ENCODE peak calls at places on chromosome 6, in five cellular contexts. Y is activated CD4-positive, alpha-beta T cell treated with anti-CD3 and anti-CD28 coated beads for 48 hours; J is B cell; B is activated naive CD4-positive, alpha-beta T cell; Z is stimulated activated CD4-positive, alpha-beta T cell treated with anti-CD3 and anti-CD28 coated beads, Interleukin-12 subunit alpha, Interleukin-12 subunit beta, amount 100 ng/mL, for 48 hours. G is an unnamed sample.

GRCh38 chr6:42628604-42629003 is 64.8 kb downstream of the UBR2 start:
- DNase-seq in Y (no peak), J (no peak), B (no peak), Z (no peak), G (no peak)

GRCh38 chr6:2129076-2129695 is 116.2 kb downstream of the GMDS start:
- DNase-seq in Y (no peak), J (no peak), B (no peak), Z (no peak), G (no peak)

GRCh38 chr6:1872649-1873131 is 263.0 kb downstream of the FOXC1 start:
- DNase-seq in Y (no peak), J (no peak), B (no peak), Z (no peak), G (no peak)

GRCh38 chr6:132007474-132008190 is 56.5 kb upstream of the CCN2 start:
- DNase-seq in Y (no peak), J (no peak), B (no peak), Z (no peak), G (no peak)

GRCh38 chr6:14079971-14080370 is 37.6 kb upstream of the CD83 start:
- DNase-seq in Y (no peak), J (no peak), B (no peak), Z (no peak), G (no peak)

GRCh38 chr6:157585274-157586087 is 204.5 kb downstream of the ZDHHC14 start:
- DNase-seq in Y (no peak), J (no peak), B (no peak), Z (no peak), G (no peak)

GRCh38 chr6:139256087-139256486 is 35.7 kb downstream of the TXLNB start:
- DNase-seq in Y (no peak), J (no peak), B (no peak), Z (no peak), G (no peak)

GRCh38 chr6:119535332-119535731 is 185.8 kb upstream of the MAN1A1 start:
- DNase-seq in Y (no peak), J (no peak), B (no peak), Z (no peak), G (peak)

GRCh38 chr6:87918461-87918941 is 129.1 kb upstream of the SPACA1 start:
- DNase-seq in Y (no peak), J (no peak), B (no peak), Z (no peak), G (no peak)

GRCh38 chr6:41548098-41548840 is 2.1 kb downstream of the FOXP4 start:
- DNase-seq in Y (peak), J (peak), B (no peak), Z (no peak), G (no peak)

GRCh38 chr6:14612016-14612415 is 494.4 kb downstream of the CD83 start:
- DNase-seq in Y (no peak), J (no peak), B (no peak), Z (no peak), G (no peak)

GRCh38 chr6:104640141-104640700 is 219.5 kb downstream of the HACE1 start:
- DNase-seq in Y (no peak), J (no peak), B (no peak), Z (no peak), G (peak)

GRCh38 chr6:79628466-79629288 is 2.5 kb upstream of the SH3BGRL2 start:
- DNase-seq in Y (no peak), J (no peak), B (no peak), Z (no peak), G (no peak)

GRCh38 chr6:17226766-17227338 is 54.3 kb upstream of the RBM24 start:
- DNase-seq in Y (no peak), J (no peak), B (no peak), Z (no peak), G (no peak)

GRCh38 chr6:40957616-40958492 is 81.2 kb downstream of the UNC5CL start:
- DNase-seq in Y (no peak), J (no peak), B (no peak), Z (no peak), G (no peak)

GRCh38 chr6:16683524-16684194 is 77.6 kb downstream of the ATXN1 start:
- DNase-seq in Y (peak), J (no peak), B (no peak), Z (no peak), G (no peak)

G was measured in erythroblast.